ENCODE peak calls at places on chromosomes 16 and 17, in five cellular contexts. Y is mucosa of descending colon; D is WTC11; F is left ventricle myocardium superior; M is effector memory CD4-positive, alpha-beta T cell. P is an unnamed sample.

GRCh38 chr17:78889525-78889924 is 13.5 kb downstream of the CEP295NL start:
- DNase-seq in Y (peak; percentile 44), D (no peak), F (no peak), M (no peak), P (no peak)

GRCh38 chr16:88700636-88701482 is 5.3 kb downstream of the RNF166 start:
- DNase-seq in Y (peak; percentile 88), D (no peak), F (peak; percentile 93), M (peak; percentile 95), P (peak; percentile 65)

GRCh38 chr17:27530791-27531391 is 74.6 kb downstream of the KSR1 start:
- DNase-seq in Y (no peak), D (no peak), F (no peak), M (no peak), P (no peak)

GRCh38 chr17:57356153-57356721 is 99.9 kb downstream of the MSI2 start:
- DNase-seq in Y (no peak), D (no peak), F (no peak), M (no peak), P (no peak)

GRCh38 chr16:1981972-1982574 is 804 bp upstream of the NOXO1 start:
- DNase-seq in Y (peak; percentile 82), D (no peak), F (no peak), M (no peak), P (no peak)

GRCh38 chr17:79612468-79613194 is 1.8 kb upstream of the RBFOX3 start:
- DNase-seq in Y (peak; percentile 66), D (peak; percentile 93), F (peak; percentile 45), M (no peak), P (no peak)

GRCh38 chr17:76820523-76820922 is 47.7 kb upstream of the MGAT5B start:
- DNase-seq in Y (no peak), D (no peak), F (peak; percentile 43), M (no peak), P (no peak)

GRCh38 chr16:30026449-30026848 is 3.5 kb downstream of the C16orf92 start:
- DNase-seq in Y (no peak), D (no peak), F (no peak), M (no peak), P (no peak)

GRCh38 chr16:70407811-70408274 is 31.1 kb downstream of the ST3GAL2 start:
- DNase-seq in Y (no peak), D (no peak), F (no peak), M (no peak), P (no peak)

GRCh38 chr17:16474012-16474725 is 17.8 kb downstream of the LRRC75A start:
- DNase-seq in Y (no peak), D (no peak), F (no peak), M (no peak), P (no peak)

GRCh38 chr17:33896309-33896708 is 358.8 kb upstream of the CCL2 start:
- DNase-seq in Y (no peak), D (peak; percentile 34), F (no peak), M (no peak), P (no peak)

GRCh38 chr16:55701442-55702319 is 45.9 kb downstream of the SLC6A2 start:
- DNase-seq in Y (peak; percentile 61), D (peak; percentile 71), F (peak; percentile 75), M (no peak), P (peak; percentile 4)

GRCh38 chr17:2237960-2238359 is 65.6 kb downstream of the SMG6 start:
- DNase-seq in Y (no peak), D (no peak), F (no peak), M (no peak), P (no peak)

GRCh38 chr17:65415991-65416390 is 145.5 kb downstream of the AXIN2 start:
- DNase-seq in Y (peak; percentile 62), D (no peak), F (no peak), M (no peak), P (no peak)

GRCh38 chr17:2140683-2141082 is 85.8 kb downstream of the HIC1 start:
- DNase-seq in Y (peak; percentile 25), D (no peak), F (no peak), M (no peak), P (no peak)

GRCh38 chr17:15342460-15342859 is 1.1 kb upstream of the TEKT3 start:
- DNase-seq in Y (no peak), D (no peak), F (no peak), M (no peak), P (no peak)

GRCh38 chr16:15403392-15403995 is 7.9 kb downstream of the MPV17L start:
- DNase-seq in Y (no peak), D (no peak), F (no peak), M (no peak), P (no peak)

GRCh38 chr16:9055661-9056060 is 35.8 kb upstream of the HAPSTR1 start:
- DNase-seq in Y (no peak), D (no peak), F (no peak), M (no peak), P (no peak)

GRCh38 chr17:13572581-13572980 is 29.1 kb downstream of the HS3ST3A1 start:
- DNase-seq in Y (no peak), D (no peak), F (no peak), M (no peak), P (no peak)

GRCh38 chr17:27666831-27667560 is 36.0 kb downstream of the LGALS9 start:
- DNase-seq in Y (no peak), D (no peak), F (no peak), M (no peak), P (no peak)

GRCh38 chr17:44257815-44258750 is 9.9 kb downstream of the SLC4A1 start:
- DNase-seq in Y (no peak), D (no peak), F (no peak), M (no peak), P (no peak)

GRCh38 chr17:68627956-68628355 is 26.8 kb upstream of the FAM20A start:
- DNase-seq in Y (peak; percentile 17), D (no peak), F (no peak), M (no peak), P (no peak)

GRCh38 chr17:27846042-27846655 is 45.8 kb upstream of the NOS2 start:
- DNase-seq in Y (peak; percentile 39), D (no peak), F (no peak), M (no peak), P (no peak)

GRCh38 chr17:13106171-13106570 is 88.3 kb upstream of the ELAC2 start:
- DNase-seq in Y (no peak), D (no peak), F (no peak), M (no peak), P (no peak)

GRCh38 chr17:64216385-64217248 is 46.4 kb downstream of the TEX2 start:
- DNase-seq in Y (peak; percentile 75), D (peak; percentile 46), F (peak; percentile 65), M (no peak), P (no peak)

GRCh38 chr16:31022574-31023251 is 10.6 kb upstream of the STX4 start:
- DNase-seq in Y (no peak), D (no peak), F (no peak), M (no peak), P (no peak)

P was measured in smooth muscle cell of the brain vasculature.